ENCODE peak calls at places on chromosomes 5 and 9, in seven cellular contexts. S is prostate gland; X is glutamatergic neuron; L is heart left ventricle; W is right lobe of liver; M is islet precursor cell; R is CD8-positive, alpha-beta T cell. V is an unnamed sample.

GRCh38 chr9:73565833-73566465 is 414.3 kb downstream of the ANXA1 start:
- DNase-seq in S (no peak), X (peak; percentile 27), L (no peak), W (peak; percentile 49), M (peak; percentile 75), R (no peak), V (no peak)

GRCh38 chr5:39486361-39486760 is 61.6 kb upstream of the DAB2 start:
- DNase-seq in S (no peak), X (no peak), L (no peak), W (no peak), M (no peak), R (no peak), V (no peak)

GRCh38 chr9:114282104-114282485 is 40.8 kb upstream of the ORM1 start:
- DNase-seq in S (no peak), X (peak; percentile 10), L (peak; percentile 6), W (peak; percentile 35), M (no peak), R (no peak), V (no peak)

GRCh38 chr5:39400711-39401385 is 23.9 kb downstream of the DAB2 start:
- DNase-seq in S (no peak), X (no peak), L (no peak), W (no peak), M (no peak), R (no peak), V (no peak)

GRCh38 chr9:133377721-133378216 is 1.6 kb downstream of the STKLD1 start:
- DNase-seq in S (no peak), X (no peak), L (no peak), W (no peak), M (no peak), R (no peak), V (no peak)

GRCh38 chr5:142290574-142291299 is 34.1 kb downstream of the SPRY4 start:
- DNase-seq in S (peak; percentile 26), X (no peak), L (no peak), W (no peak), M (peak; percentile 88), R (no peak), V (no peak)

GRCh38 chr5:35436441-35437057 is 181.1 kb upstream of the SPEF2 start:
- DNase-seq in S (peak; percentile 7), X (no peak), L (no peak), W (no peak), M (no peak), R (no peak), V (no peak)

GRCh38 chr5:167460449-167461020 is 830.9 kb upstream of the WWC1 start:
- DNase-seq in S (no peak), X (no peak), L (no peak), W (no peak), M (no peak), R (no peak), V (no peak)

GRCh38 chr9:30519756-30520155 is 1864.7 kb upstream of the ACO1 start:
- DNase-seq in S (no peak), X (no peak), L (no peak), W (no peak), M (no peak), R (no peak), V (no peak)

GRCh38 chr5:103006921-103007320 is 113.0 kb downstream of the GIN1 start:
- DNase-seq in S (no peak), X (no peak), L (no peak), W (no peak), M (no peak), R (no peak), V (no peak)

GRCh38 chr5:83306572-83307241 is 164.8 kb upstream of the VCAN start:
- DNase-seq in S (no peak), X (no peak), L (peak; percentile 43), W (no peak), M (peak; percentile 58), R (no peak), V (peak; percentile 71)

GRCh38 chr9:131733601-131734061 is 6.2 kb downstream of the RAPGEF1 start:
- DNase-seq in S (no peak), X (no peak), L (no peak), W (no peak), M (peak; percentile 97), R (no peak), V (peak; percentile 72)

GRCh38 chr5:111013011-111013410 is 58.5 kb upstream of the TSLP start:
- DNase-seq in S (no peak), X (no peak), L (no peak), W (no peak), M (no peak), R (no peak), V (no peak)

GRCh38 chr9:107720511-107720910 is 230.9 kb upstream of the KLF4 start:
- DNase-seq in S (no peak), X (no peak), L (no peak), W (no peak), M (no peak), R (no peak), V (no peak)

GRCh38 chr5:8033261-8033660 is 164.3 kb downstream of the MTRR start:
- DNase-seq in S (no peak), X (no peak), L (no peak), W (no peak), M (no peak), R (no peak), V (no peak)